ENCODE peak calls at places on chromosomes 3 and 15, in nine cellular contexts. I, D, E, F, X, W, K, P and N are unnamed samples.

GRCh38 chr15:28885630-28886430 is at the start of gene APBA2:
- DNase-seq in D (no peak), F (peak; percentile 57), I (no peak), X (peak; percentile 43), K (peak; percentile 48), P (peak; percentile 55), E (no peak), W (peak; percentile 52), N (no peak)

GRCh38 chr3:130779486-130779885 is 32.9 kb upstream of the PIK3R4 start:
- DNase-seq in D (no peak), X (no peak), P (no peak), I (no peak), W (no peak), F (no peak), E (no peak), K (no peak), N (no peak)

GRCh38 chr3:197694251-197694650 is 42.5 kb downstream of the RUBCN start:
- DNase-seq in P (no peak), F (no peak), X (no peak), D (no peak), K (no peak), W (no peak), I (no peak), E (no peak), N (no peak)

GRCh38 chr3:8987673-8988655 is 24.7 kb upstream of the RAD18 start:
- DNase-seq in P (peak; percentile 89), X (peak; percentile 86), F (peak; percentile 85), W (peak; percentile 67), D (peak; percentile 67), E (no peak), I (peak; percentile 23), K (peak; percentile 62), N (peak; percentile 56)

GRCh38 chr3:158330820-158331219 is 220.9 kb downstream of the RSRC1 start:
- DNase-seq in I (no peak), D (no peak), F (no peak), P (no peak), K (no peak), X (no peak), W (no peak), E (no peak), N (peak; percentile 43)

GRCh38 chr15:93610944-93611343 is 521.9 kb upstream of the RGMA start:
- DNase-seq in P (no peak), E (no peak), F (no peak), I (no peak), D (no peak), W (no peak), K (no peak), X (no peak), N (no peak)

GRCh38 chr3:68893600-68894239 is 38.6 kb downstream of the TAFA4 start:
- DNase-seq in E (peak; percentile 10), P (no peak), F (no peak), D (no peak), K (peak; percentile 65), X (peak; percentile 17), W (no peak), I (no peak), N (peak; percentile 11)

GRCh38 chr3:161305095-161305991 is 66.0 kb downstream of the SPTSSB start:
- DNase-seq in X (peak; percentile 45), E (no peak), P (no peak), W (no peak), I (no peak), K (peak; percentile 40), F (no peak), D (no peak), N (peak; percentile 31)

GRCh38 chr3:45524605-45525004 is 69.9 kb upstream of the LIMD1 start:
- DNase-seq in D (no peak), P (no peak), F (no peak), X (peak; percentile 30), K (peak; percentile 56), I (no peak), W (no peak), E (no peak), N (no peak)

GRCh38 chr3:16498130-16498890 is 15.2 kb downstream of the RFTN1 start:
- DNase-seq in P (peak; percentile 52), F (no peak), K (no peak), I (no peak), W (no peak), E (no peak), D (no peak), X (no peak), N (no peak)

GRCh38 chr15:39595621-39596221 is 14.8 kb downstream of the THBS1 start:
- DNase-seq in K (peak; percentile 23), X (no peak), F (no peak), W (no peak), D (no peak), I (no peak), P (no peak), E (no peak), N (no peak)

GRCh38 chr3:13507791-13508339 is 27.8 kb downstream of the HDAC11 start:
- DNase-seq in D (no peak), X (peak; percentile 57), P (no peak), K (no peak), I (no peak), E (no peak), F (no peak), W (no peak), N (no peak)

GRCh38 chr3:138975366-138975765 is 28.3 kb downstream of the FOXL2NB start:
- DNase-seq in I (no peak), W (no peak), F (no peak), D (no peak), X (no peak), K (no peak), P (no peak), E (no peak), N (no peak)

GRCh38 chr3:51729005-51729633 is 22.3 kb downstream of the GRM2 start:
- DNase-seq in K (no peak), E (no peak), P (no peak), W (no peak), X (no peak), D (no peak), I (no peak), F (no peak), N (no peak)

GRCh38 chr3:35648347-35648746 is 9.0 kb downstream of the ARPP21 start:
- DNase-seq in D (no peak), W (no peak), F (no peak), K (peak; percentile 10), I (no peak), P (no peak), E (no peak), X (no peak), N (no peak)

GRCh38 chr3:187263270-187263669 is 28.3 kb downstream of the MASP1 start:
- DNase-seq in P (no peak), W (no peak), F (no peak), X (no peak), E (no peak), D (no peak), I (no peak), K (peak; percentile 17), N (no peak)

GRCh38 chr15:31471731-31472430 is 145.2 kb downstream of the KLF13 start:
- DNase-seq in F (no peak), D (no peak), K (peak; percentile 88), P (peak; percentile 5), E (no peak), X (peak; percentile 88), W (no peak), I (no peak), N (no peak)

GRCh38 chr3:82629937-82630336 is 868.5 kb upstream of the GBE1 start:
- DNase-seq in P (no peak), D (no peak), I (no peak), X (no peak), E (no peak), W (no peak), K (no peak), F (no peak), N (no peak)

GRCh38 chr3:179653777-179654117 is 907 bp downstream of the USP13 start:
- DNase-seq in P (no peak), E (no peak), D (no peak), I (no peak), F (no peak), W (peak; percentile 38), X (no peak), K (no peak), N (no peak)

GRCh38 chr3:190265126-190265525 is 57.1 kb downstream of the CLDN1 start:
- DNase-seq in P (no peak), I (no peak), W (no peak), F (no peak), D (no peak), E (no peak), K (no peak), X (no peak), N (no peak)

GRCh38 chr3:50602675-50603191 is 8.8 kb downstream of the CISH start:
- DNase-seq in P (no peak), E (no peak), X (no peak), I (no peak), K (no peak), W (peak; percentile 28), D (no peak), F (no peak), N (peak; percentile 48)

GRCh38 chr3:48388966-48389365 is 16.9 kb downstream of the FBXW12 start:
- DNase-seq in X (no peak), E (no peak), W (no peak), I (no peak), K (no peak), D (no peak), P (no peak), F (no peak), N (no peak)

GRCh38 chr15:64521726-64522164 is 61.4 kb downstream of the ZNF609 start:
- DNase-seq in X (peak; percentile 40), I (no peak), P (peak; percentile 49), W (no peak), F (no peak), K (peak; percentile 46), D (peak; percentile 19), E (no peak), N (peak; percentile 74)

GRCh38 chr3:12004741-12005513 is 739 bp downstream of the SYN2 start:
- DNase-seq in W (no peak), E (no peak), X (peak; percentile 14), K (no peak), P (peak; percentile 58), D (no peak), I (no peak), F (peak; percentile 56), N (no peak)

GRCh38 chr15:70777156-70777926 is 14.0 kb upstream of the UACA start:
- DNase-seq in K (no peak), X (no peak), F (no peak), E (no peak), D (no peak), P (no peak), I (no peak), W (no peak), N (no peak)

GRCh38 chr3:64625381-64625780 is 62.4 kb downstream of the ADAMTS9 start:
- DNase-seq in X (no peak), K (no peak), E (no peak), P (no peak), I (no peak), W (no peak), F (no peak), D (no peak), N (no peak)

GRCh38 chr3:30605005-30605404 is 1.4 kb upstream of the TGFBR2 start:
- DNase-seq in F (no peak), D (no peak), E (no peak), K (no peak), I (no peak), X (no peak), W (no peak), P (no peak), N (no peak)